ENCODE peak calls at places on chromosomes 5 and 9, in eight cellular contexts. X, G, R, U, V, O, B and E are unnamed samples.
A peak's percentile ranks its signal among the peaks of the same experiment; 100 is the strongest.

GRCh38 chr5:113068559-113068958 is 92.0 kb downstream of the DCP2 start:
- DNase-seq in X (no peak), G (no peak), R (no peak), U (no peak), V (no peak), O (no peak), B (no peak), E (peak; percentile 15)

GRCh38 chr5:142109356-142110045 is 922 bp downstream of the NDFIP1 start:
- DNase-seq in X (no peak), G (peak; percentile 14), R (no peak), U (no peak), V (peak; percentile 9), O (no peak), B (no peak), E (peak; percentile 21)

GRCh38 chr5:116766470-116766947 is 191.9 kb upstream of the SEMA6A start:
- DNase-seq in X (no peak), G (no peak), R (no peak), U (peak; percentile 77), V (peak; percentile 40), O (peak; percentile 86), B (no peak), E (peak; percentile 49)

GRCh38 chr5:138655530-138656245 is 80.5 kb upstream of the HSPA9 start:
- DNase-seq in X (no peak), G (no peak), R (no peak), U (peak; percentile 75), V (no peak), O (peak; percentile 27), B (no peak), E (no peak)

GRCh38 chr9:76023715-76024195 is 133.3 kb downstream of the PCSK5 start:
- DNase-seq in X (no peak), G (no peak), R (no peak), U (no peak), V (no peak), O (peak; percentile 82), B (no peak), E (no peak)

GRCh38 chr9:131824175-131824594 is 84.3 kb upstream of the RAPGEF1 start:
- DNase-seq in X (no peak), G (no peak), R (no peak), U (no peak), V (no peak), O (no peak), B (no peak), E (no peak)

GRCh38 chr5:177455036-177455660 is 8.5 kb downstream of the PRR7 start:
- DNase-seq in X (peak; percentile 90), G (peak; percentile 93), R (no peak), U (peak; percentile 90), V (peak; percentile 84), O (peak; percentile 79), B (no peak), E (peak; percentile 87)

GRCh38 chr5:119420173-119420572 is 32.1 kb upstream of the HSD17B4 start:
- DNase-seq in X (peak; percentile 59), G (no peak), R (no peak), U (no peak), V (no peak), O (no peak), B (no peak), E (no peak)

GRCh38 chr9:72428329-72428728 is 63.3 kb upstream of the ZFAND5 start:
- DNase-seq in X (no peak), G (no peak), R (no peak), U (no peak), V (no peak), O (no peak), B (no peak), E (no peak)

GRCh38 chr5:851076-851475 is 290 bp upstream of the ZDHHC11 start:
- DNase-seq in X (no peak), G (no peak), R (peak; percentile 66), U (peak; percentile 44), V (no peak), O (no peak), B (no peak), E (no peak)

GRCh38 chr5:156330141-156330870 is 3.3 kb downstream of the SGCD start:
- DNase-seq in X (no peak), G (no peak), R (no peak), U (no peak), V (no peak), O (no peak), B (no peak), E (no peak)

GRCh38 chr5:38680094-38680765 is 123.8 kb upstream of the LIFR start:
- DNase-seq in X (no peak), G (no peak), R (no peak), U (no peak), V (no peak), O (no peak), B (no peak), E (no peak)

GRCh38 chr9:5624655-5625054 is 4.3 kb upstream of the RIC1 start:
- DNase-seq in X (no peak), G (no peak), R (no peak), U (no peak), V (no peak), O (no peak), B (no peak), E (no peak)

GRCh38 chr9:107929439-107929838 is 439.9 kb upstream of the KLF4 start:
- DNase-seq in X (peak; percentile 79), G (peak; percentile 77), R (no peak), U (peak; percentile 85), V (no peak), O (no peak), B (no peak), E (peak; percentile 34)

GRCh38 chr5:176784218-176785165 is 25.9 kb upstream of the UNC5A start:
- DNase-seq in X (no peak), G (no peak), R (no peak), U (peak; percentile 39), V (peak; percentile 89), O (peak; percentile 15), B (no peak), E (no peak)

GRCh38 chr5:167916706-167917105 is 374.7 kb upstream of the WWC1 start:
- DNase-seq in X (no peak), G (peak; percentile 14), R (no peak), U (peak; percentile 71), V (no peak), O (no peak), B (no peak), E (peak; percentile 44)

GRCh38 chr5:71946631-71947030 is 160.6 kb upstream of the MAP1B start:
- DNase-seq in X (no peak), G (no peak), R (no peak), U (no peak), V (no peak), O (no peak), B (no peak), E (no peak)

GRCh38 chr9:26264709-26265601 is 586.7 kb upstream of the TUSC1 start:
- DNase-seq in X (no peak), G (no peak), R (no peak), U (no peak), V (no peak), O (no peak), B (no peak), E (no peak)

GRCh38 chr9:13014484-13014883 is 239.7 kb downstream of the LURAP1L start:
- DNase-seq in X (no peak), G (no peak), R (no peak), U (no peak), V (no peak), O (no peak), B (no peak), E (no peak)

GRCh38 chr5:148740966-148741742 is 85.3 kb upstream of the ADRB2 start:
- DNase-seq in X (no peak), G (no peak), R (no peak), U (peak; percentile 63), V (peak; percentile 36), O (peak; percentile 42), B (no peak), E (no peak)

GRCh38 chr5:17219006-17219422 is 1.6 kb downstream of the BASP1 start:
- DNase-seq in X (no peak), G (no peak), R (no peak), U (no peak), V (peak; percentile 55), O (no peak), B (no peak), E (peak; percentile 35)

GRCh38 chr9:124260769-124261603 is 3.2 kb downstream of the NEK6 start:
- DNase-seq in X (peak; percentile 40), G (peak; percentile 57), R (no peak), U (no peak), V (peak; percentile 67), O (peak; percentile 61), B (no peak), E (no peak)

GRCh38 chr9:120830151-120830550 is 12.6 kb downstream of the PSMD5 start:
- DNase-seq in X (no peak), G (no peak), R (no peak), U (no peak), V (no peak), O (no peak), B (no peak), E (no peak)

DNA sequence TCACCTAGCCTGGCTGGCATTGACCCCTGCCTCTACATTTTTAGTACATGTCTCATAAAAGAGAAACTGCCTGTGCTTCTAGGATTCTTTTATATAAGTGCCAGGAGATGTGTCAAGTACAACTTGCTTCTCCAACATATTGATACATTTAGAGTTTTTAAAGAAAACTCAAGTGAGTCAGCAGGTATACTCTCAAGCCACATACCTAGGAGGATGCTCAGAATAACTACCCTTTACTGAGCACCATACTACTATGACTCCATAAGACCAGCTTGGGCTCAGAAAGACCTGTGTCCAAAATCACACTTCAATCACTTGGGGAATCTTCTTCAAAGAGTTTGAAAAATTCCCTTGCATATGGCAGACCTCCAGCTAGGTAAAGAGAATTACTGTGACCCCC is 389.8 kb upstream of the SLC24A2 start:
- DNase-seq in X (no peak), G (no peak), R (no peak), U (no peak), V (no peak), O (no peak), B (no peak), E (no peak)
- TF ChIP-seq EP300 in X (no peak), G (no peak), R (no peak), U (no peak), V (no peak), O (no peak), B (no peak), E (no peak)

GRCh38 chr9:8978334-8978733 is 1178.8 kb upstream of the DMAC1 start:
- DNase-seq in X (no peak), G (no peak), R (no peak), U (no peak), V (no peak), O (no peak), B (no peak), E (no peak)
- TF ChIP-seq CTCF in X (no peak), G (no peak), R (no peak), U (no peak), V (no peak), O (no peak), B (no peak), E (no peak)

DNA sequence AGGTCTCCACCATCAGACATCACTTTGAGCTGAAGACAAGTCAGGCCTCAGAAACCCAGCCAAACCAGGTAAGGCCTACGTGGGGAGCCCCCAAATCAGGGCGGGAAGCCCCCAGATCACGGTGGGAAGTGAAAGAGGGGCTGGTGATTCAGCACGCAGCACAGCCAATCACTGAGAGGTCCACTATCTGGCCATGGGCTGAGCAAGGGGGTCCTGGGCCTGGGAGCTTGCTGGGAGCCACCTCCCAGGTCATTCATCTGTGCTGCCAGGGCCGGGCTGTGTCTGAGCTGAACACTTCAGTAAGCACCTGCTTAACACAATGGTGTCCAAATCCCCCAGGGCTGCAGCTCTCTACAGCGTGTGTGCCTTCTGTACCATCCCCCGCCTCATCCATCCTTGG is 15.5 kb downstream of the MED10 start:
- DNase-seq in X (peak; percentile 14), G (no peak), R (no peak), U (no peak), V (no peak), O (no peak), B (no peak), E (no peak)
- H3K27ac ChIP-seq in X (no peak overlapping the region), G (no peak overlapping the region), R (no peak overlapping the region), U (no peak overlapping the region), V (no peak overlapping the region), O (no peak overlapping the region), B (no peak overlapping the region), E (no peak overlapping the region)

GRCh38 chr5:143182106-143182505 is 221.4 kb downstream of the NR3C1 start:
- DNase-seq in X (no peak), G (no peak), R (no peak), U (no peak), V (no peak), O (no peak), B (no peak), E (no peak)
- TF ChIP-seq EP300 in X (no peak), G (no peak), R (no peak), U (no peak), V (no peak), O (no peak), B (no peak), E (no peak)